ENCODE peak calls at places on chromosomes 11 and 22, in four cellular contexts. A, F, T and O are unnamed samples. For H3K4me1 and H3K36me3, the result is how much of the 10 kb centered on the place peaks cover.

GRCh38 chr11:32231909-32232493 is 141.1 kb downstream of the RCN1 start:
- DNase-seq in A (peak), F (no peak), T (no peak), O (peak)

GRCh38 chr22:48695731-48696305 is 1131.9 kb downstream of the BRD1 start:
- DNase-seq in A (no peak), F (no peak), T (no peak), O (no peak)

GRCh38 chr11:133947298-133947905 is 9.4 kb downstream of the IGSF9B start:
- DNase-seq in A (peak), F (peak), T (peak), O (no peak)

GRCh38 chr22:39243443-39244072 is 1.2 kb downstream of the PDGFB start:
- DNase-seq in A (no peak), F (no peak), T (no peak), O (no peak)

GRCh38 chr22:19287889-19288288 is 3.6 kb downstream of the CLTCL1 start:
- DNase-seq in A (no peak), F (no peak), T (no peak), O (no peak)

GRCh38 chr22:49957826-49958461 is 2.6 kb upstream of the PIM3 start:
- DNase-seq in A (no peak), F (no peak), T (peak), O (no peak)

GRCh38 chr22:27554106-27554814 is 247.3 kb downstream of the MN1 start:
- DNase-seq in A (no peak), F (no peak), T (no peak), O (no peak)

GRCh38 chr11:43376594-43376993 is 17.9 kb downstream of the TTC17 start:
- DNase-seq in A (no peak), F (no peak), T (no peak), O (no peak)

GRCh38 chr11:69297926-69298777 is 4.2 kb downstream of the MYEOV start:
- DNase-seq in A (no peak), F (peak), T (peak), O (no peak)

GRCh38 chr22:50035976-50036375 is 22.1 kb downstream of the TTLL8 start:
- DNase-seq in A (no peak), F (no peak), T (no peak), O (no peak)

GRCh38 chr11:2209370-2209801 is 37.8 kb upstream of the TH start:
- DNase-seq in A (no peak), F (no peak), T (no peak), O (no peak)

GRCh38 chr11:36469881-36470802 is 39.9 kb downstream of the TRAF6 start:
- DNase-seq in A (no peak), F (no peak), T (no peak), O (no peak)

GRCh38 chr11:48081151-48082010 is 101.0 kb downstream of the PTPRJ start:
- DNase-seq in A (no peak), F (no peak), T (peak), O (no peak)

GRCh38 chr11:36254739-36255138 is 34.5 kb downstream of the COMMD9 start:
- DNase-seq in A (no peak), F (no peak), T (no peak), O (no peak)

GRCh38 chr11:113675003-113675471 is 31.1 kb downstream of the TMPRSS5 start:
- DNase-seq in A (no peak), F (no peak), T (no peak), O (no peak)

GRCh38 chr22:42473484-42474193 is 41.4 kb upstream of the NFAM1 start:
- DNase-seq in A (peak), F (no peak), T (no peak), O (peak)

GRCh38 chr11:31141804-31142203 is 227.7 kb downstream of the DCDC1 start:
- DNase-seq in A (no peak), F (no peak), T (no peak), O (no peak)

GRCh38 chr11:48036466-48036865 is 56.1 kb downstream of the PTPRJ start:
- DNase-seq in A (no peak), F (no peak), T (no peak), O (no peak)

GRCh38 chr11:73388241-73389133 is 12.3 kb downstream of the RELT start:
- DNase-seq in A (peak), F (no peak), T (peak), O (no peak)

GRCh38 chr11:3950996-3951662 is 95.7 kb downstream of the STIM1 start:
- DNase-seq in A (peak), F (no peak), T (no peak), O (peak)

GRCh38 chr11:94722735-94723134 is 45.4 kb upstream of the AMOTL1 start:
- DNase-seq in A (no peak), F (no peak), T (no peak), O (no peak)

GRCh38 chr11:66347425-66348276 is at the start of gene B4GAT1:
- DNase-seq in A (peak), F (peak), T (peak), O (no peak)

GRCh38 chr22:46287873-46288751 is 8.6 kb upstream of the GTSE1 start:
- DNase-seq in A (no peak), F (no peak), T (peak), O (no peak)

GRCh38 chr22:41177040-41177625 is 28.0 kb upstream of the L3MBTL2 start:
- DNase-seq in A (no peak), F (no peak), T (no peak), O (no peak)

GRCh38 chr11:31657091-31657490 is 147.5 kb downstream of the ELP4 start:
- DNase-seq in A (no peak), F (no peak), T (no peak), O (no peak)

GRCh38 chr11:69311767-69312385 is 17.9 kb downstream of the MYEOV start:
- DNase-seq in A (no peak), F (no peak), T (no peak), O (no peak)

GRCh38 chr11:130478881-130479280 is 30.4 kb downstream of the ADAMTS15 start:
- DNase-seq in A (no peak), F (no peak), T (no peak), O (no peak)
- H3K4me3 ChIP-seq in A (no peak), F (no peak), T (no peak), O (no peak)

GRCh38 chr11:123168236-123168635 is 26.8 kb downstream of the CLMP start:
- DNase-seq in A (no peak), F (no peak), T (no peak), O (no peak)
- H3K4me1 ChIP-seq in A (under half), F (under half), T (under half), O (under half)

GRCh38 chr11:595400-595799 is 19.1 kb downstream of the PHRF1 start:
- DNase-seq in A (no peak), F (no peak), T (no peak), O (no peak)
- H3K36me3 ChIP-seq in A (under half), F (half or more), T (half or more), O (half or more)

DNA sequence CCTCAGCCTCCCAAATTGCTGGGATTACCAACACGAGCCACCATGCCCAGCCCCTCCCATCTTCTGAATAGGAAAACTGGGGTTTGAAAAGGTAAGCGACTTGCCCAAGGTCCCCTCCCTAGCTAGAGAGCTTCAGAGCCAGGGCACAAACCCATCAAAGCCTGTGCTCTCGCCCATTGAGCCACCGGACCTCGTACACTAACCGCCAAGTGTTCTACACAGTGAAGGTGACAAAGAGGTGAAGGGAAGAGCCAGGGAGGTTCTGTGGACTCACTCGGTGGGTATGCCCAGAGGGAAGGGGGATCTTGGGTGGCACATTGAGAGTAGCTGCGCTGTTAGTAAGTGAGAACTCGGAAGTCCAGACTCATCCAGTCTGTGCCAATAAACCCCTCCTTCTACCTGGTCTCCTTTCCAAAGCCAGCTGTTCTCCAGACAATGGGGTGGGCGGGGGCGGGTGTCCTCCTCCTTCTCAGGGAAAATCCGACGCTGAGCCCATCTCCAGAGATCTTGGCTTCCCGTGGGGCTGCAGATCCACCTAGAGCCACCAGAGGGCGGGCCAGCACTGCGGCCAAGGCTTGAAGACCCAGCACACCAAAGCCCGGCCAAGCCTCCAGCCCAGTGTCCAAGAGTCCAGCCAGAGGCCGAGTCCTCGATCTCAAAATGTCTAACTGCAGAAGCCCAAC is 3.2 kb upstream of the RTN4RL2 start:
- DNase-seq in A (peak), F (no peak), T (peak), O (no peak)
- H3K4me3 ChIP-seq in A (no peak), F (no peak), T (peak), O (peak)

GRCh38 chr11:64856382-64857227 is 12.2 kb upstream of the CDC42BPG start:
- DNase-seq in A (no peak), F (no peak), T (no peak), O (no peak)
- H3K4me1 ChIP-seq in A (under half), F (half or more), T (half or more), O (under half)

GRCh38 chr11:65128182-65129145 is 5.9 kb downstream of the SYVN1 start:
- DNase-seq in A (no peak), F (no peak), T (no peak), O (no peak)
- H3K36me3 ChIP-seq in A (under half), F (half or more), T (half or more), O (under half)

GRCh38 chr11:102802341-102802740 is 4.4 kb upstream of the MMP1 start:
- DNase-seq in A (no peak), F (no peak), T (no peak), O (no peak)

GRCh38 chr11:102806296-102806695 is 8.3 kb upstream of the MMP1 start:
- DNase-seq in A (no peak), F (no peak), T (no peak), O (no peak)

GRCh38 chr11:102799656-102800339 is 1.8 kb upstream of the MMP1 start:
- DNase-seq in A (no peak), F (no peak), T (no peak), O (no peak)

GRCh38 chr11:102798012-102798746 is at the start of gene MMP1:
- DNase-seq in A (no peak), F (no peak), T (no peak), O (no peak)

DNA sequence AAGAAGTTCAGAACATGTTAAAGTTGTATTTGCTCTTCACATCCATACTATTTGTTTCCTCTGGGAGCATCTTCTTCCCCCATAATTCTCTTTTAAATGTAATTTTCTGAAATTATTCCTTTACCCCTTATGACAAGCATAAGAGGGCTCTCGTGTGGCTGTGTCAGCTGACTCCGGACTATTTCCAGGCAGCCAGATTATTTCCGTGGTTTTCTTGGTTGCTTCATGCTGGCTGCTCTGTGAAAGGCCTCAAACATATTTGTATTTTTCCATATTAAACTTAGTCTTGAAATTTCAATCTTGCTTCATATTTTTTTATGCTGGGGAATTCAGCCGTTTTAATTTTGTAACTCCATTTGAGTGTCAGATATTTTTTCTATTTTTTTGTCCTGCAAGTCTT is 2.8 kb upstream of the MMP1 start:
- DNase-seq in A (no peak), F (no peak), T (no peak), O (no peak)
- H3K4me3 ChIP-seq in A (no peak), F (no peak), T (no peak), O (no peak)

GRCh38 chr22:21856197-21856596 is 11.2 kb downstream of the MAPK1 start:
- DNase-seq in A (no peak), F (no peak), T (no peak), O (no peak)
- H3K4me1 ChIP-seq in A (under half), F (under half), T (half or more), O (under half)

GRCh38 chr22:30416403-30416802 is 9.2 kb upstream of the MTFP1 start:
- DNase-seq in A (no peak), F (no peak), T (no peak), O (no peak)
- H3K36me3 ChIP-seq in A (under half), F (under half), T (half or more), O (under half)

DNA sequence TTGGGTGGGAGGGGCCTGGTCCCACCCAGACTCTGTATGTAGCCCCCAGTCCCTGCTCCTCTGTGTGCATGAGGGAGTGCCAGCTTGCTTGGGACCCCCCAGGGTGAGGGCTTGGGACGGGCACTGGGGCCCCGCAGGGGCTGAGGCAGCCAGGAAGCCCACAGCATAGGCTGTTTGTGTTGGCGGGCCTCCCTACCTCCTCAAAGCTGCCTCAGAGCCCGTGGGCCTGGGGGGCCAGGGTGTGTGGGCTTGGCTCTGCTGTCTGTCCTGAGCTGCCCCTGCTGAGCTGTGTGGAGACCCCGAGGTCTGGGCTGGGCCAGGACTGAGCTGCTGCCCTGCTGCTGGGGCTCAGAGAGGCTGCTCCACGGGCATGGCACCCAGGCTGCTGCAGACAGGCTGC is 3.2 kb downstream of the TSPAN4 start:
- DNase-seq in A (no peak), F (no peak), T (no peak), O (no peak)
- H3K4me3 ChIP-seq in A (no peak), F (no peak), T (peak), O (no peak)